ENCODE peak calls at places on chromosomes 6 and 20, in eight cellular contexts. I is OCI-LY7, C is HCT116, N is GM23338, O is PC-3, Q is hepatocyte, M is MM.1S, F is neural progenitor cell. S is an unnamed sample. For H4K20me1, the result is how much of the 10 kb centered on the place peaks cover.

GRCh38 chr6:119273799-119274595 is 75.6 kb downstream of the MAN1A1 start:
- DNase-seq in I (no peak), C (no peak), N (no peak), O (no peak), Q (no peak), M (no peak), F (no peak), S (peak)

GRCh38 chr6:114042267-114043075 is 71.5 kb upstream of the HDAC2 start:
- DNase-seq in I (no peak), C (no peak), N (no peak), O (no peak), Q (no peak), M (no peak), F (no peak), S (no peak)

GRCh38 chr6:20564269-20564668 is 30.0 kb downstream of the CDKAL1 start:
- DNase-seq in I (peak), C (peak), N (no peak), O (peak), Q (no peak), M (peak), F (peak), S (peak)

GRCh38 chr6:75210885-75211739 is 5.3 kb upstream of the COL12A1 start:
- DNase-seq in I (peak), C (no peak), N (peak), O (peak), Q (peak), M (peak), F (peak), S (peak)

GRCh38 chr20:39630215-39630614 is 668.1 kb downstream of the DHX35 start:
- DNase-seq in I (no peak), C (no peak), N (no peak), O (no peak), Q (peak), M (no peak), F (no peak), S (no peak)

GRCh38 chr20:8573686-8574085 is 441.6 kb downstream of the PLCB1 start:
- DNase-seq in I (no peak), C (no peak), N (no peak), O (no peak), Q (no peak), M (no peak), F (no peak), S (no peak)

GRCh38 chr6:146767632-146768031 is 168.9 kb downstream of the ADGB start:
- DNase-seq in I (no peak), C (no peak), N (no peak), O (no peak), Q (no peak), M (no peak), F (no peak), S (no peak)

GRCh38 chr6:110325197-110325596 is 33.0 kb downstream of the METTL24 start:
- DNase-seq in I (no peak), C (no peak), N (no peak), O (peak), Q (peak), M (no peak), F (no peak), S (peak)

GRCh38 chr6:143999406-143999805 is 8.7 kb downstream of the PLAGL1 start:
- DNase-seq in I (no peak), C (no peak), N (no peak), O (peak), Q (no peak), M (no peak), F (no peak), S (peak)

DNA sequence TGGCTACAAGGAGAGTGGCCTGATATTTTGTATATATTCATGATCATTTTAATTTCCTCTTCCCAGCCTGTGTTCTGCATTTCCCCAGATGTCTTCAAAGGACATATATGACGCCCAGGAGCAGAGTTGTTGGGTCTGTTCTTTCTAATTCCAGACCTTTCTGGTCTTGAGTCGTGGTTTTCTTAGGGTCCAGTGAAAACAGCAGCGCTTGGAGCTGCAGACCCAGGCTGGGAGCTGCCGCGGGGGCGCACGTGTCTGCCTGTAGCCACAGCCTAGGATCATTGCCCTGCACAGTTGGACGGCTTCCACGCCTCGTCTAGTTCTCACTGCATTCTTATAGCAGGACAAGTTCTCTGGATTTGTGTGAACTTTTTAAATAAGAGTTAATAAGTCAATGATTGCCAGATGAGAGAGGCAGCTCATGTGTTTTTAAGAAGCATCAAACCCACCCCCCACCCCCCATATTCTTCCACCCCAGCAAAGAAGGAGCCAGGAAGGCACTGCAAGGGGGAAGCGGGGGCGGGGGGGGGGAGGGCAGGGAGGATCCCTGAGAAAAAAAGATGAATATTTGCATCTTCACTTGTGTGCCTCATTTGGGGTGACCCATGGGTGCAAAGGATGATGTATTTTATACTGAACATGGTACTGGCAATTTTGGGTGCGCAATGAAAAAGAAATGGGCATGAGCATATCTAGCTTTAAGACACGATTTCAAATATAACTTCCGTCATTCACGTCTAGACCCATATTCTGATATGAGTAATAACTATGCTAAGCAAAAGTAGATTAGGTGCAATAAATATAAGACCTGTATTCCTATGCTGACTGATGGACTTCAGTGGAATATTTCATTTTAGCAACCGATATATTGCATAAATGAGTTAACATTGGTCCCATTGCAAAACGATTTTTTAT is 160.0 kb downstream of the TBXT start:
- DNase-seq in I (no peak), C (no peak), N (no peak), O (no peak), Q (peak), M (no peak), F (peak), S (peak)
- H3K4me2 ChIP-seq in I (no peak), C (no peak), N (peak), O (no peak), Q (peak), M (no peak), F (peak), S (peak)

DNA sequence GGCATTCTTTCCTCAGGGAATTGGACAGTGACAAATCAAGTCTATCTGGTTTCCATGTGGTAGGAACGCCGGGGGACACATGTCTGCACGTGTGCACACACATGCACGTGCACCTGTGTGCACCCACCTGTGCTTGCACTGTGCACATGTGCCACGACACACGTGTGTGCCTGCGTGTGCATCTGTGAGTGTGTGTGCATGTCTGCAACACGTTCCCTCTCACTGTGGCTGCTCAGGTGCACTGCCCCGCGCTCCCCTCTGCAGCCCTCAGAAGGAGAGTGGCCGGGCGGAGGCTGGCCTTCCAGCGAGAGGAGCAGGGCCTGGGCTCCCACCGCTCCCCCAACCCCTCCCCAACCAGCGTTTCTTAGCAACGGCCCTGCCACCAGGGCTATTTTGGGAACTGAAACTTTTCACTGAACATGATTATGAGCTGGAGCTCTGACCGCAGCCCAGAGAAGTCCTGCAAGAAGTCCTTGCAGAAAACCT is 147.8 kb downstream of the PHACTR3 start:
- DNase-seq in I (peak), C (no peak), N (no peak), O (no peak), Q (no peak), M (peak), F (no peak), S (no peak)
- H4K20me1 ChIP-seq in I (under half), C (under half), N (under half), O (under half), Q (under half), M (under half), F (under half), S (under half)

GRCh38 chr20:49674383-49675352 is 39.0 kb downstream of the B4GALT5 start:
- DNase-seq in I (no peak), C (peak), N (no peak), O (peak), Q (peak), M (no peak), F (no peak), S (peak)
- TF ChIP-seq EZH2phosphoT487 in I (no peak), C (no peak), N (no peak), O (no peak), Q (no peak), M (no peak), F (no peak), S (no peak)

GRCh38 chr6:36360241-36361054 is 23.8 kb upstream of the BNIP5 start:
- DNase-seq in I (peak), C (peak), N (peak), O (peak), Q (peak), M (peak), F (peak), S (peak)
- H3K4me2 ChIP-seq in I (no peak), C (peak), N (no peak), O (peak), Q (no peak), M (no peak), F (no peak), S (no peak)

GRCh38 chr20:41044409-41045062 is 15.9 kb downstream of the TOP1 start:
- DNase-seq in I (no peak), C (no peak), N (no peak), O (no peak), Q (no peak), M (no peak), F (no peak), S (no peak)
- H4K20me1 ChIP-seq in I (under half), C (half or more), N (half or more), O (half or more), Q (half or more), M (under half), F (half or more), S (under half)

GRCh38 chr6:41770381-41771057 is 9.2 kb downstream of the FRS3 start:
- DNase-seq in I (no peak), C (no peak), N (no peak), O (no peak), Q (no peak), M (no peak), F (no peak), S (no peak)

GRCh38 chr6:41768545-41769308 is 11.0 kb downstream of the FRS3 start:
- DNase-seq in I (no peak), C (no peak), N (no peak), O (no peak), Q (peak), M (no peak), F (no peak), S (no peak)

GRCh38 chr6:41771058-41771983 is 8.4 kb downstream of the FRS3 start:
- DNase-seq in I (no peak), C (no peak), N (no peak), O (no peak), Q (no peak), M (no peak), F (no peak), S (no peak)

GRCh38 chr6:41769376-41769775 is 10.3 kb downstream of the FRS3 start:
- DNase-seq in I (no peak), C (no peak), N (no peak), O (no peak), Q (no peak), M (no peak), F (no peak), S (no peak)

DNA sequence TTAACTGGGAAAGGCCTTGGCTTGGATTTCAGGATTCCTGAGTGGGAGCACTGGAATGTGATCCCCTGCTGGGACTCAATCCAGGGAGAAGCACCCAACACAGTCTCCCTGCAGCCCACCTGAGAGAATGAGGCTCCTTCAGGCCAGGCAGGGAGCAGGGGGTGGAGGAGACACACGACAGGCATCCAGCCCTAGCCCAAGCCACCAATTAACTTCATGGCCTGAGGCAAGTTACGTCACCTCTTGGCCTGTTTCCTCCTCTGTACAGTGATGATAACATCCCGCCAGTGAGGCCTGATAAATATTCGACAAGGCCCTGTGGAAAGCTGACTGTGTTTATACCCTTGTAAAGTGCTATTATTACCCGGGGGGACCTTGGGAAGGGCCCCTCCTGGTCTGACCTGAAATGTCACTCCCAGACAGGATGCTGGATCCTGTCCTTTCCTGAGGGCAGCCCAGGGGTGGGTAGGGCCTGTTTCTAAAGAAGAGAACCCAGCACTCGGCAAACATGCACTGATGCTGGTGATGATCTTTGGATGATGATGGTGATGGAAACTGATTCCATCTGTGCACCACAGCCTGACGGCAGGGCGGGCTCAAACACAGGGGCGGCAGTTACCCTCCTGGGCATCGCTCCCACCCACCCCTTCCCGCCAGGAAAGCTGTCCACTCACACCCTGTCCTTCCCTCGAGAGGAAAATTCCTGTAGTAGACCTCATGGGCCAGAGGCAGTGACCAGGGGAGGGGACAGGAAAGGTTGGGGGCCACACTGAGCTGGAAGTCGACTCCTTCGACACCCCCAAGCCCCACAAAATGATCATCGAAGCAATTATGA is 12.4 kb downstream of the FRS3 start:
- DNase-seq in I (peak), C (no peak), N (no peak), O (peak), Q (peak), M (no peak), F (no peak), S (peak)
- TF ChIP-seq EZH2phosphoT487 in I (no peak), C (no peak), N (no peak), O (peak), Q (no peak), M (no peak), F (no peak), S (no peak)

GRCh38 chr6:2841264-2842138 is at the start of gene SERPINB1:
- DNase-seq in I (no peak), C (peak), N (peak), O (peak), Q (peak), M (peak), F (peak), S (peak)

GRCh38 chr6:2842139-2842552 is 483 bp upstream of the SERPINB1 start:
- DNase-seq in I (no peak), C (no peak), N (no peak), O (no peak), Q (no peak), M (no peak), F (no peak), S (no peak)

GRCh38 chr6:2840794-2841061 is 935 bp downstream of the SERPINB1 start:
- DNase-seq in I (no peak), C (no peak), N (no peak), O (no peak), Q (no peak), M (no peak), F (no peak), S (no peak)

GRCh38 chr6:2845880-2846208 is 4.2 kb upstream of the SERPINB1 start:
- DNase-seq in I (no peak), C (no peak), N (no peak), O (no peak), Q (no peak), M (no peak), F (no peak), S (no peak)

GRCh38 chr6:2843138-2843740 is 1.6 kb upstream of the SERPINB1 start:
- DNase-seq in I (peak), C (no peak), N (no peak), O (peak), Q (no peak), M (peak), F (no peak), S (no peak)
- H3K4me2 ChIP-seq in I (peak), C (no peak), N (no peak), O (no peak), Q (no peak), M (no peak), F (no peak), S (no peak)

GRCh38 chr20:44598413-44599290 is 16.3 kb downstream of the PKIG start:
- DNase-seq in I (peak), C (no peak), N (no peak), O (peak), Q (no peak), M (peak), F (peak), S (no peak)

GRCh38 chr20:44596010-44596409 is 13.6 kb downstream of the PKIG start:
- DNase-seq in I (peak), C (no peak), N (no peak), O (peak), Q (no peak), M (no peak), F (no peak), S (no peak)

GRCh38 chr20:44596876-44597275 is 14.5 kb downstream of the PKIG start:
- DNase-seq in I (no peak), C (no peak), N (no peak), O (no peak), Q (no peak), M (no peak), F (no peak), S (no peak)

GRCh38 chr20:44597930-44598329 is 15.6 kb downstream of the PKIG start:
- DNase-seq in I (no peak), C (no peak), N (no peak), O (no peak), Q (no peak), M (no peak), F (no peak), S (no peak)

GRCh38 chr20:44597516-44597915 is 15.1 kb downstream of the PKIG start:
- DNase-seq in I (no peak), C (no peak), N (no peak), O (no peak), Q (no peak), M (no peak), F (no peak), S (no peak)
- H4K20me1 ChIP-seq in I (under half), C (under half), N (under half), O (under half), Q (under half), M (under half), F (under half), S (under half)

GRCh38 chr6:24126586-24127192 is 674 bp downstream of the NRSN1 start:
- DNase-seq in I (peak), C (peak), N (peak), O (peak), Q (peak), M (peak), F (peak), S (peak)
- TF ChIP-seq EZH2phosphoT487 in I (no peak), C (no peak), N (no peak), O (no peak), Q (no peak), M (no peak), F (no peak), S (no peak)

S was measured in GM23248.